ENCODE peak calls at places on chromosomes 12 and 14, in ten cellular contexts. Y is IMR-90, B is mucosa of descending colon, L is left ventricle myocardium inferior, F is PC-9, H is lung, V is GM23338, N is tibial artery, W is fibroblast of lung, R is heart left ventricle. P is an unnamed sample.

GRCh38 chr12:9731393-9731792 is 1.5 kb downstream of the CLECL1 start:
- DNase-seq in H (no peak), V (no peak), R (no peak), L (no peak), B (no peak), Y (no peak), F (no peak), W (no peak), N (no peak), P (no peak)

GRCh38 chr12:82818276-82819035 is 131.8 kb downstream of the TMTC2 start:
- DNase-seq in H (no peak), B (no peak), Y (peak; percentile 6), L (no peak), F (no peak), V (no peak), N (no peak), W (peak; percentile 12), R (no peak), P (peak; percentile 4)

GRCh38 chr12:54689984-54690383 is 41.8 kb upstream of the DCD start:
- DNase-seq in Y (no peak), N (no peak), V (peak; percentile 84), R (no peak), F (no peak), H (no peak), W (no peak), B (no peak), L (no peak), P (no peak)

GRCh38 chr14:85532981-85533820 is 3.3 kb downstream of the FLRT2 start:
- DNase-seq in W (peak; percentile 90), F (peak; percentile 28), R (peak; percentile 53), L (peak; percentile 46), Y (peak; percentile 87), V (peak; percentile 95), H (no peak), N (peak; percentile 64), B (peak; percentile 26), P (peak; percentile 73)

GRCh38 chr14:73059326-73059725 is 992 bp downstream of the RBM25 start:
- DNase-seq in B (no peak), W (peak; percentile 28), R (no peak), F (no peak), Y (peak; percentile 16), N (no peak), L (no peak), H (no peak), V (no peak), P (peak; percentile 22)

GRCh38 chr14:92670177-92670576 is 78.2 kb downstream of the LGMN start:
- DNase-seq in V (no peak), L (no peak), W (peak; percentile 95), F (no peak), B (no peak), Y (peak; percentile 86), N (no peak), R (no peak), H (no peak), P (no peak)

GRCh38 chr12:43551271-43551970 is 582 bp downstream of the ADAMTS20 start:
- DNase-seq in F (no peak), R (no peak), B (no peak), W (peak; percentile 1), H (no peak), V (peak; percentile 63), N (no peak), Y (no peak), L (no peak), P (no peak)

GRCh38 chr12:17357396-17357795 is 732.6 kb downstream of the RERGL start:
- DNase-seq in B (no peak), V (no peak), F (no peak), H (no peak), R (no peak), W (no peak), L (no peak), N (no peak), Y (no peak), P (no peak)

GRCh38 chr14:97299661-97300060 is 502.5 kb downstream of the VRK1 start:
- DNase-seq in L (no peak), V (peak; percentile 50), R (no peak), B (peak; percentile 23), Y (no peak), F (no peak), W (no peak), N (no peak), H (no peak), P (no peak)

GRCh38 chr14:80638620-80639215 is 302.8 kb downstream of the CEP128 start:
- DNase-seq in B (no peak), N (no peak), V (no peak), H (no peak), W (peak; percentile 56), R (no peak), F (no peak), L (no peak), Y (peak; percentile 85), P (peak; percentile 84)

GRCh38 chr14:68634874-68635601 is 157.8 kb downstream of the ZFP36L1 start:
- DNase-seq in L (no peak), Y (no peak), V (no peak), R (no peak), W (no peak), N (no peak), F (no peak), H (no peak), B (no peak), P (no peak)

GRCh38 chr14:104680806-104681688 is 8.4 kb upstream of the INF2 start:
- DNase-seq in N (peak; percentile 89), B (peak; percentile 81), V (no peak), Y (peak; percentile 85), L (peak; percentile 49), F (peak; percentile 55), R (peak; percentile 67), W (peak; percentile 80), H (no peak), P (peak; percentile 83)

DNA sequence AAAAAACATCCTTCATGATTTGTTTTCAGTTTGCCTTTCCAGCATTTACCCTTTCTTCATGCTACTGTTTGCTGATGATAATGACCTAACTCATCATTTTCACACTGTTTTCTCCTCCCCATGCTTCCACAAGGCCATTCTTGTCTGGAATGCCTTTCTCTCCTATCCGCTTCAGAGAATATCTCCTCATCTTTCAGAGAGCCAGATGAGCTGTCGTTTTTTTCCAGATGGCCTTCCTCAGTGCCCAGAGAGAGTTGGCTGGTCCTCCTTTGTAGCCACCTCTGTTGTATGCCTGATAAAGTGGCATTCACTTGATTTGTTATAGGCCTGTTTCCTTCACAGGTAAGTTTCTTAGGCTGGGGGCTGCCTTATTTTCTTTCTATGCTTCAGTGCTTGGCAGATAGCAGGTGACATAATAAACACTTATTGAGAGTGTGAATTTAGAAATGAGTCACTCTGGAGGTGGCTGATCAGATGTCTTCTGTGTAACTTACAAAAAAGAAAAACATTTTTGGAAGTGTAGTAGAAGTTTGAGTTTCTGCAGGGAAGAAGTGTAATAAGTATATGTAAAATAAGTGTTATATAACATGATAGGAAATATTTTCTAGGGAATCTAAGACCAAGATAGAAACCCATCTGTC is 174.4 kb downstream of the DACT1 start:
- DNase-seq in N (no peak), R (no peak), B (no peak), F (no peak), L (no peak), Y (no peak), W (no peak), V (no peak), H (no peak), P (no peak)
- H3K36me3 ChIP-seq in N (no peaks in the 10 kb centered on the region), R (no peaks in the 10 kb centered on the region), B (no peaks in the 10 kb centered on the region), F (no peaks in the 10 kb centered on the region), L (no peaks in the 10 kb centered on the region), Y (no peaks in the 10 kb centered on the region), W (no peaks in the 10 kb centered on the region), V (no peaks in the 10 kb centered on the region), H (no peaks in the 10 kb centered on the region), P (no peaks in the 10 kb centered on the region)

GRCh38 chr14:64060648-64061096 is 207.9 kb downstream of the SYNE2 start:
- DNase-seq in H (no peak), B (peak; percentile 59), L (no peak), Y (no peak), R (no peak), F (peak; percentile 11), N (no peak), V (peak; percentile 95), W (no peak), P (peak; percentile 98)
- TF ChIP-seq CTCF in H (no peak), B (peak; percentile 36), L (peak; percentile 43), Y (peak; percentile 38), R (peak; percentile 28), F (peak; percentile 47), N (peak; percentile 9), V (peak; percentile 76), W (peak; percentile 66), P (peak; percentile 82)

GRCh38 chr14:101899263-101899662 is 65.1 kb upstream of the DYNC1H1 start:
- DNase-seq in N (no peak), W (no peak), Y (no peak), V (no peak), H (no peak), R (no peak), F (no peak), L (no peak), B (no peak), P (no peak)

GRCh38 chr14:101900253-101900652 is 64.1 kb upstream of the DYNC1H1 start:
- DNase-seq in B (no peak), Y (no peak), L (no peak), W (no peak), R (no peak), N (no peak), V (no peak), H (no peak), F (no peak), P (no peak)

GRCh38 chr14:101906645-101907044 is 57.7 kb upstream of the DYNC1H1 start:
- DNase-seq in V (no peak), N (no peak), F (no peak), L (no peak), B (no peak), H (no peak), W (no peak), R (no peak), Y (no peak), P (no peak)

GRCh38 chr14:101905614-101906013 is 58.8 kb upstream of the DYNC1H1 start:
- DNase-seq in W (no peak), N (no peak), F (no peak), L (no peak), R (no peak), Y (no peak), B (no peak), V (no peak), H (no peak), P (no peak)

GRCh38 chr14:101903111-101903561 is 61.2 kb upstream of the DYNC1H1 start:
- DNase-seq in R (peak; percentile 91), N (no peak), L (peak; percentile 84), W (no peak), Y (no peak), H (no peak), F (no peak), B (no peak), V (no peak), P (no peak)
- H3K36me3 ChIP-seq in R (peaks cover 100% of the 10 kb centered on the region), N (peaks cover 88% of the 10 kb centered on the region), L (peaks cover 98% of the 10 kb centered on the region), W (peaks cover 15% of the 10 kb centered on the region), Y (peaks cover 60% of the 10 kb centered on the region), H (peaks cover 37% of the 10 kb centered on the region), F (peaks cover 60% of the 10 kb centered on the region), B (peaks cover 19% of the 10 kb centered on the region), V (peaks cover 5% of the 10 kb centered on the region), P (peaks cover 23% of the 10 kb centered on the region)

DNA sequence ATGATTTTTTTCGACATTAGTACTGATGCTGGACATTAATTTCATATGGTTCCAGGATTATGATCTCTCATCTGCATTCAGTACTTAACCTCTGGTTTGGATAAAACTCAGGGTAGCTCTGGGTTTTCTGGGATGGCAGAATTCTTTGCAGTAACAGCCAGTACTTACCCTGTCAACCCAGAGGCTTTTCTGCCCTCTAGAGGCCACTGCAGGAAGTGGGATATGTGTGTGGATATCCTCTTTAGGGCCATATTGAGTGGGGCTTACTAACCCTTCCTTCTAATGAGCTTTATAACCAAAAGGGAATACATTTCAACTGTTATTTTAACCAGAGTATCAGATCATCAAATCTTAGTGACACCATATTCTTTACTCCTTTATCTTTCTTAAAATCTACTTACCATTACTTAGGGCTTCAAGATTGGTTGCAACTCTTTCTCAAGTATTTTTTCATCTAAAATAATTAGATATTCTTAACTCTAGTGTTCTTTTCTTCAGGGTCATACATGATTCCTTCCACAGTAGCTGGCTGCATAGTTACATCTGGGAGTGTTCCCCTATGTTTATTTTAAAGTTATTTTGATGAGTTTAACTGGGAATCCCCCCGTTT is 488.0 kb upstream of the STXBP6 start:
- DNase-seq in V (peak; percentile 82), N (no peak), Y (no peak), L (no peak), F (peak; percentile 25), R (no peak), H (no peak), B (peak; percentile 69), W (no peak), P (peak; percentile 3)
- TF ChIP-seq CTCF in V (peak; percentile 78), N (no peak), Y (peak; percentile 16), L (peak; percentile 42), F (peak; percentile 66), R (peak; percentile 24), H (no peak), B (peak; percentile 29), W (no peak), P (peak; percentile 23)